ENCODE peak calls at places on chromosome 9, in nine cellular contexts. R is WERI-Rb-1; C is spleen; M is uterus; Q is psoas muscle; Y is body of pancreas; I is CD8-positive, alpha-beta T cell; B is PC-3; U is right lobe of liver. O is an unnamed sample.

GRCh38 chr9:73155389-73155788 is 3.7 kb downstream of the ANXA1 start:
- DNase-seq in R (no peak), C (no peak), M (no peak), Q (no peak), Y (no peak), I (no peak), B (no peak), U (no peak), O (no peak)

GRCh38 chr9:136787690-136788400 is 3.3 kb upstream of the TMEM141 start:
- DNase-seq in R (peak; percentile 77), C (peak; percentile 89), M (peak; percentile 70), Q (peak; percentile 55), Y (peak; percentile 68), I (peak; percentile 74), B (peak; percentile 65), U (peak; percentile 76), O (no peak)

GRCh38 chr9:87180846-87181245 is 233.5 kb upstream of the GAS1 start:
- DNase-seq in R (no peak), C (no peak), M (no peak), Q (no peak), Y (no peak), I (no peak), B (no peak), U (no peak), O (no peak)

GRCh38 chr9:121736147-121736721 is 84.8 kb downstream of the DAB2IP start:
- DNase-seq in R (no peak), C (peak; percentile 83), M (peak; percentile 87), Q (peak; percentile 79), Y (peak; percentile 73), I (no peak), B (no peak), U (peak; percentile 44), O (no peak)

GRCh38 chr9:22217254-22217653 is 208.1 kb upstream of the CDKN2B start:
- DNase-seq in R (no peak), C (no peak), M (no peak), Q (no peak), Y (no peak), I (no peak), B (no peak), U (no peak), O (no peak)

GRCh38 chr9:137127301-137128157 is 11.4 kb upstream of the GRIN1 start:
- DNase-seq in R (no peak), C (no peak), M (no peak), Q (no peak), Y (peak; percentile 84), I (no peak), B (peak; percentile 21), U (no peak), O (no peak)

GRCh38 chr9:112819635-112820496 is 69.3 kb downstream of the SNX30 start:
- DNase-seq in R (peak; percentile 62), C (no peak), M (peak; percentile 59), Q (peak; percentile 52), Y (peak; percentile 63), I (no peak), B (peak; percentile 65), U (no peak), O (peak; percentile 48)

GRCh38 chr9:103407260-103407659 is 412.1 kb downstream of the CYLC2 start:
- DNase-seq in R (no peak), C (no peak), M (no peak), Q (no peak), Y (no peak), I (no peak), B (no peak), U (no peak), O (no peak)

GRCh38 chr9:121218357-121219027 is 16.8 kb upstream of the RAB14 start:
- DNase-seq in R (no peak), C (no peak), M (no peak), Q (no peak), Y (no peak), I (no peak), B (no peak), U (no peak), O (no peak)

GRCh38 chr9:107137495-107138202 is 145.4 kb upstream of the RAD23B start:
- DNase-seq in R (no peak), C (no peak), M (no peak), Q (no peak), Y (peak; percentile 13), I (no peak), B (peak; percentile 50), U (no peak), O (no peak)

GRCh38 chr9:79221084-79221483 is 350.7 kb upstream of the TLE4 start:
- DNase-seq in R (no peak), C (no peak), M (no peak), Q (no peak), Y (no peak), I (no peak), B (peak; percentile 76), U (no peak), O (peak; percentile 80)

DNA sequence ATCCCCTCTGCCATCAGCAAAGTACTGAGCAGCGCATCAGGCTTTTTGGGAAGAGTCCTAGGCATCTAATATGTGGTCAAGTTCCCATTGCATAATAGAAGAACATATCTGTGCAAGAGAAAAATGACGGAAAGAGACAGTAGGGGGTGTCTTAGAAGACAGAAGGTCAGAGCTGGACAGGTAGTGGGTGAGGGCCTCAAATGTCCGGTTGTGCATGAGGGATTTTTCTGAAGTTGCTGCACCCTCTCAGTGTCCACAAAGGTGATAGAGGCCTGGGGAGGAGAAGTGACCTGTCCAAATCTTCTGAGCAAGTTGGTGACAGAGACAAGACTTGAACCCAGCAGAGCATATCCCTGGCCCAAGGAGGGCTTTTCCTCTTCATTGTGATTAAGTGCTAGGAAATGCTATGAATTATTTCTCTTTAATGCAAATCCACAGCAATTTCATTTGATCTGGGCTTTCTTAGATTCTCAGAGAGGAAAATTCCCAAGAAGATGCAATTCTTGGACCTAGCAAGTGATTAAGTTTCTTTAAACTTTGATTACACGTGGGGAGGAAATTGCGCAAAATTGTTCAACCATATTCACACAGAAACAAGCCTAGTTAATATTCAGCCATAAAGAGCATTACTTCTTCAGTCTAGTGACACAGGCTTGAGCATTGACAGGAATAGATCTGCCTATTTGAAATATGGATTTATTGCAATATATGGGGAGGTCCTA is at the start of gene OR2S2:
- DNase-seq in R (no peak), C (no peak), M (no peak), Q (no peak), Y (no peak), I (no peak), B (no peak), U (no peak), O (peak; percentile 19)
- H3K27me3 ChIP-seq in R (no peaks in the 10 kb centered on the region), C (no peaks in the 10 kb centered on the region), M (no peaks in the 10 kb centered on the region), Q (no peaks in the 10 kb centered on the region), Y (no peaks in the 10 kb centered on the region), I (no peaks in the 10 kb centered on the region), B (no peaks in the 10 kb centered on the region), U (no peaks in the 10 kb centered on the region), O (no peaks in the 10 kb centered on the region)

GRCh38 chr9:127527560-127528268 is 76.4 kb downstream of the LRSAM1 start:
- DNase-seq in R (no peak), C (no peak), M (no peak), Q (no peak), Y (no peak), I (no peak), B (no peak), U (no peak), O (no peak)

GRCh38 chr9:127523312-127523851 is 72.1 kb downstream of the LRSAM1 start:
- DNase-seq in R (peak; percentile 74), C (no peak), M (peak; percentile 20), Q (no peak), Y (no peak), I (peak; percentile 30), B (peak; percentile 49), U (no peak), O (no peak)

GRCh38 chr9:127524373-127524772 is 73.1 kb downstream of the LRSAM1 start:
- DNase-seq in R (no peak), C (no peak), M (no peak), Q (no peak), Y (no peak), I (no peak), B (no peak), U (no peak), O (no peak)

GRCh38 chr9:127526655-127527559 is 75.6 kb downstream of the LRSAM1 start:
- DNase-seq in R (peak; percentile 98), C (no peak), M (no peak), Q (no peak), Y (no peak), I (no peak), B (no peak), U (no peak), O (no peak)

DNA sequence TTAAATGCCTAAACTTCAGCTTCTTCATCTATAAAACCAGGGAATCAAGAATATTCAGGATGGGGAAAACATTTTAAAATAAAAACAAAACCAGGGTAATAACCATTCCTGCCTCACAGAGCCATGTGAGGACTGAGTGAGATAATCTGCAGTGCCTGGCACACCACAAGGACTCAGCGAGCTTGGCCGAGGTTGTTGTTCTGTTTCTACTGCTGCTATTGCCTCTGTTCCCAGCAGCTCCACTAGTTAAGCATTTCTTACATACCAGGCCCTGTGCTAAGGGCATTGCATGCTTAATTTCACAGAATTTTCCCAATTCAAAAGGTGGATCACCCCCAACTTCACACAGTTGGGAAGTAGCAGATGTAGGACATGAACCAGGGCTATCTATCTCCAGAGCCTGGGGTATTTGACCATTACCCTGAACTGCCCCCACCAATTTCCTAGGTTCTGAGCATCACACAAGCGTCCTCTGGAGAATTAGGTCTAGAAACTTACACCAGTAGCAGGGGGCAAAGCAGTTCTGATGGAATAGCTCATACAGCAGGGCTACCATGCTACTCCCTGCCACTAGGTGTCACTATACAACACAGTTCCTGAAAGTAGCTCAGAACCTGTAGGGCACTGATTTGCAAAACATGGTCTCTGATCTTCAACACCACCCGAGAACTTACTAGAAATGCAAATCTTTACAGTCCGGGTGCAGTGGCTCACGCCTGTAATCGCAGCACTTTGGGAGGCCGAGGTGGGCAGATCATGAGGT is 74.3 kb downstream of the LRSAM1 start:
- DNase-seq in R (peak; percentile 51), C (no peak), M (no peak), Q (no peak), Y (peak; percentile 53), I (peak; percentile 23), B (peak; percentile 56), U (no peak), O (no peak)
- TF ChIP-seq CTCF in R (peak; percentile 95), C (peak; percentile 30), M (no peak), Q (peak; percentile 47), Y (peak; percentile 26), I (peak; percentile 57), B (peak; percentile 67), U (peak; percentile 32), O (peak; percentile 58)

DNA sequence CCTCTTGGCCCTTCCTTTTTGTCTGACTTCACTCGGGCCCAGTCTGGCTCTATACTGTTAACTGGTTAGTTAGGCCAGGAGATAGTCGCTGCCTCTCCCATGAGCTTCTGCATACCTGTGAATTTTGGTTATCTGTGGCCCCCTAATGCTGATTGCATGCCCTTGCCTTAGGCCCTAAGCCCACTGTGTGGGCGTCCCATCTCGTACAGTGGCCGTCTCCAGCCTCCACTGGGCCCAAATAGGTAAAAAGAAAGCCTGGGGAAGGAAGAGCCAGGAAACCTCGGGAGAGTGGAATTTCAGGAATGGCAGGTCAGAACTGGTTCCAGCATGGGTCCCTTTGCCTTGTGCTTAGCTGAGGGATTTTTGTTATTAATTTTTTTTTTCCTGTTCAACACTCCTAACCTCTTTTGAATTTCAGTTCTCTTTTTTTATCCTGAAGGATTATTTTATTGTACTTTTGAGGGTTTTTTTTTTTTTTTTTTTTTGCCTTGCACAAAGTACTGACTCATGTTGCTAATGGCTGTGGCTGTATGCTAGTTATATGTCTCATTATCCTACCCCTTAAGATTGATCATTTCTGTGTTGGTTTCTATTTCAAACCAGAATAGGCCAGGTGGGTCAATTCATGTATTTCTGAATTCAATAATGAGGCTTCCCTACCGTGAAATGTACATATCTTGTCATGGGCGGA is 3.4 kb downstream of the PRRC2B start:
- DNase-seq in R (no peak), C (no peak), M (no peak), Q (no peak), Y (peak; percentile 33), I (no peak), B (peak; percentile 57), U (no peak), O (no peak)
- H3K4me3 ChIP-seq in R (no peak overlapping the region), C (no peak overlapping the region), M (no peak overlapping the region), Q (peak overlapping the region; percentile 76), Y (no peak overlapping the region), I (peak overlapping the region; percentile 2), B (peak overlapping the region; percentile 98), U (no peak overlapping the region), O (peak overlapping the region; percentile 9)

GRCh38 chr9:34591911-34592866 is 2.7 kb upstream of the CNTFR start:
- DNase-seq in R (no peak), C (no peak), M (no peak), Q (no peak), Y (no peak), I (no peak), B (no peak), U (no peak), O (no peak)
- H3K27me3 ChIP-seq in R (peaks cover 15% of the 10 kb centered on the region), C (no peaks in the 10 kb centered on the region), M (peaks cover 7% of the 10 kb centered on the region), Q (no peaks in the 10 kb centered on the region), Y (peaks cover 3% of the 10 kb centered on the region), I (peaks cover 47% of the 10 kb centered on the region), B (peaks cover 43% of the 10 kb centered on the region), U (no peaks in the 10 kb centered on the region), O (peaks cover 72% of the 10 kb centered on the region)